ENCODE peak calls at places on chromosomes 11 and 22, in six cellular contexts. One of them, this sample, is unnamed. For H3K4me1, the result is how much of the 10 kb centered on the place peaks cover.

GRCh38 chr22:44088976-44089570 is 65.0 kb downstream of the PARVB start:
- DNase-seq in body of pancreas: no peak
- DNase-seq in PC-9: no peak
- DNase-seq in left lung: peak
- DNase-seq in PC-3: no peak
- DNase-seq in OCI-LY7: no peak
- DNase-seq in this sample: no peak

GRCh38 chr11:69863544-69864200 is 44.5 kb upstream of the FGF3 start:
- DNase-seq in body of pancreas: no peak
- DNase-seq in left lung: peak
- DNase-seq in PC-3: no peak
- DNase-seq in OCI-LY7: no peak
- DNase-seq in PC-9: no peak
- DNase-seq in this sample: peak

GRCh38 chr11:121571466-121571865 is 118.7 kb upstream of the SORL1-AS1 start:
- DNase-seq in left lung: no peak
- DNase-seq in PC-9: no peak
- DNase-seq in OCI-LY7: no peak
- DNase-seq in PC-3: no peak
- DNase-seq in body of pancreas: no peak
- DNase-seq in this sample: no peak

GRCh38 chr11:120839201-120839600 is 184.7 kb upstream of the TBCEL start:
- DNase-seq in PC-9: no peak
- DNase-seq in body of pancreas: no peak
- DNase-seq in PC-3: no peak
- DNase-seq in left lung: no peak
- DNase-seq in OCI-LY7: no peak
- DNase-seq in this sample: no peak

GRCh38 chr11:119315139-119316016 is 1.6 kb downstream of the MCAM start:
- DNase-seq in PC-3: peak
- DNase-seq in PC-9: peak
- DNase-seq in left lung: no peak
- DNase-seq in OCI-LY7: peak
- DNase-seq in body of pancreas: peak
- DNase-seq in this sample: no peak

GRCh38 chr22:49657275-49657973 is 170.2 kb downstream of the BRD1 start:
- DNase-seq in OCI-LY7: peak
- DNase-seq in PC-9: no peak
- DNase-seq in PC-3: no peak
- DNase-seq in body of pancreas: peak
- DNase-seq in left lung: peak
- DNase-seq in this sample: peak

GRCh38 chr11:76791861-76792260 is 8.7 kb downstream of the TSKU start:
- DNase-seq in OCI-LY7: no peak
- DNase-seq in PC-9: peak
- DNase-seq in PC-3: peak
- DNase-seq in body of pancreas: no peak
- DNase-seq in left lung: no peak
- DNase-seq in this sample: no peak

GRCh38 chr11:115580927-115581680 is 76.9 kb upstream of the CADM1 start:
- DNase-seq in OCI-LY7: no peak
- DNase-seq in body of pancreas: no peak
- DNase-seq in PC-9: no peak
- DNase-seq in left lung: no peak
- DNase-seq in PC-3: no peak
- DNase-seq in this sample: no peak

GRCh38 chr11:81002374-81002773 is 1561.5 kb upstream of the TENM4 start:
- DNase-seq in body of pancreas: no peak
- DNase-seq in OCI-LY7: no peak
- DNase-seq in PC-3: no peak
- DNase-seq in left lung: no peak
- DNase-seq in PC-9: no peak
- DNase-seq in this sample: no peak

GRCh38 chr11:63537293-63538101 is 889 bp downstream of the PLAAT4 start:
- DNase-seq in body of pancreas: peak
- DNase-seq in PC-9: peak
- DNase-seq in left lung: peak
- DNase-seq in PC-3: no peak
- DNase-seq in OCI-LY7: no peak
- DNase-seq in this sample: peak

GRCh38 chr11:10503777-10504176 is 37.2 kb downstream of the RNF141 start:
- DNase-seq in OCI-LY7: no peak
- DNase-seq in PC-3: no peak
- DNase-seq in PC-9: no peak
- DNase-seq in body of pancreas: peak
- DNase-seq in left lung: no peak
- DNase-seq in this sample: no peak

GRCh38 chr11:93614111-93614784 is 47.2 kb upstream of the CEP295 start:
- DNase-seq in left lung: no peak
- DNase-seq in OCI-LY7: peak
- DNase-seq in PC-3: no peak
- DNase-seq in body of pancreas: no peak
- DNase-seq in PC-9: no peak
- DNase-seq in this sample: no peak

GRCh38 chr11:11481371-11481770 is 128.3 kb upstream of the CSNK2A3 start:
- DNase-seq in OCI-LY7: no peak
- DNase-seq in left lung: no peak
- DNase-seq in PC-3: no peak
- DNase-seq in body of pancreas: no peak
- DNase-seq in PC-9: no peak
- DNase-seq in this sample: no peak

GRCh38 chr11:103845331-103845730 is 191.1 kb upstream of the DDI1 start:
- DNase-seq in left lung: no peak
- DNase-seq in OCI-LY7: no peak
- DNase-seq in PC-3: no peak
- DNase-seq in body of pancreas: no peak
- DNase-seq in PC-9: no peak
- DNase-seq in this sample: no peak

GRCh38 chr11:75563978-75564552 is 2.0 kb downstream of the SERPINH1 start:
- DNase-seq in PC-9: no peak
- DNase-seq in PC-3: no peak
- DNase-seq in body of pancreas: peak
- DNase-seq in left lung: peak
- DNase-seq in OCI-LY7: no peak
- DNase-seq in this sample: peak
- TF ChIP-seq CTCF in PC-9: no peak
- TF ChIP-seq CTCF in PC-3: no peak
- TF ChIP-seq CTCF in body of pancreas: no peak
- TF ChIP-seq CTCF in left lung: peak
- TF ChIP-seq CTCF in OCI-LY7: no peak
- TF ChIP-seq CTCF in this sample: peak

GRCh38 chr11:99419991-99420390 is 399.2 kb downstream of the CNTN5 start:
- DNase-seq in PC-3: peak
- DNase-seq in left lung: no peak
- DNase-seq in body of pancreas: no peak
- DNase-seq in OCI-LY7: no peak
- DNase-seq in PC-9: no peak
- DNase-seq in this sample: no peak

GRCh38 chr11:99422581-99423434 is 402.1 kb downstream of the CNTN5 start:
- DNase-seq in PC-9: no peak
- DNase-seq in OCI-LY7: no peak
- DNase-seq in left lung: no peak
- DNase-seq in body of pancreas: no peak
- DNase-seq in PC-3: peak
- DNase-seq in this sample: no peak

GRCh38 chr11:99423435-99423983 is 402.8 kb downstream of the CNTN5 start:
- DNase-seq in body of pancreas: no peak
- DNase-seq in OCI-LY7: no peak
- DNase-seq in left lung: no peak
- DNase-seq in PC-9: no peak
- DNase-seq in PC-3: no peak
- DNase-seq in this sample: no peak

GRCh38 chr11:99425596-99425995 is 404.8 kb downstream of the CNTN5 start:
- DNase-seq in OCI-LY7: no peak
- DNase-seq in left lung: no peak
- DNase-seq in body of pancreas: no peak
- DNase-seq in PC-9: no peak
- DNase-seq in PC-3: no peak
- DNase-seq in this sample: no peak

GRCh38 chr11:99424313-99425084 is 403.8 kb downstream of the CNTN5 start:
- DNase-seq in PC-3: no peak
- DNase-seq in left lung: no peak
- DNase-seq in PC-9: no peak
- DNase-seq in body of pancreas: no peak
- DNase-seq in OCI-LY7: no peak
- DNase-seq in this sample: no peak
- H3K4me1 ChIP-seq in PC-3: under half
- H3K4me1 ChIP-seq in left lung: under half
- H3K4me1 ChIP-seq in PC-9: under half
- H3K4me1 ChIP-seq in body of pancreas: under half
- H3K4me1 ChIP-seq in OCI-LY7: under half
- H3K4me1 ChIP-seq in this sample: under half

DNA sequence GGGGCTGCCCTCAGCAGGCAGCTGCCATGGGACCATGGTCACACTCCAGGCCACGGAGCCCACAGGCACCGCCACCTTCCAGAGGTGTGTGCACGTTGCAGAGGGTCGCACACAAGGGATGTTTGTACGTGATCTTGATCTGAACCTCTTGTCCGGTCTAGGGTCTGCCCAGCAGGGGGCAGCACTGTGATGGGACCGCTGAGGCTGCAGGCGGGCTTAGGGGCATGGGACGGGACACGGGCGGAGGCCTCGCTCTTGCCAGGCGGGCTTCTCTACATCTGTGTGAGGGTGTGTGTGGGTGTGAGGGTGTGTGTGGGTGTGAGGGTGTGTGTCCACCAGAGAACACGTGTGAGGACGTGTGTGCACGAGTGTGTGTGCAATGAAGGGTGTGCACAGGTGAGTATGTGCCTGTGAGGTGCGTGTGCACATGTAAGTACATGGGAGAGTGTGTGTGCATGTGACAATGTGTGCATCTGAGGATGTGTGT is 52.4 kb downstream of the CACNA1I start:
- DNase-seq in PC-9: peak
- DNase-seq in left lung: peak
- DNase-seq in body of pancreas: peak
- DNase-seq in PC-3: peak
- DNase-seq in OCI-LY7: no peak
- DNase-seq in this sample: no peak
- TF ChIP-seq CTCF in PC-9: peak
- TF ChIP-seq CTCF in left lung: peak
- TF ChIP-seq CTCF in body of pancreas: peak
- TF ChIP-seq CTCF in PC-3: peak
- TF ChIP-seq CTCF in OCI-LY7: peak
- TF ChIP-seq CTCF in this sample: no peak

GRCh38 chr11:111730031-111730430 is 36.2 kb downstream of the PPP2R1B start:
- DNase-seq in PC-3: no peak
- DNase-seq in body of pancreas: no peak
- DNase-seq in left lung: no peak
- DNase-seq in OCI-LY7: no peak
- DNase-seq in PC-9: no peak
- DNase-seq in this sample: no peak

GRCh38 chr11:111733009-111733408 is 33.2 kb downstream of the PPP2R1B start:
- DNase-seq in left lung: peak
- DNase-seq in OCI-LY7: no peak
- DNase-seq in PC-9: no peak
- DNase-seq in PC-3: no peak
- DNase-seq in body of pancreas: peak
- DNase-seq in this sample: peak

GRCh38 chr11:111730871-111731591 is 35.2 kb downstream of the PPP2R1B start:
- DNase-seq in PC-9: peak
- DNase-seq in left lung: no peak
- DNase-seq in OCI-LY7: no peak
- DNase-seq in PC-3: peak
- DNase-seq in body of pancreas: peak
- DNase-seq in this sample: no peak

GRCh38 chr11:111733655-111734088 is 32.5 kb downstream of the PPP2R1B start:
- DNase-seq in left lung: no peak
- DNase-seq in OCI-LY7: no peak
- DNase-seq in PC-3: no peak
- DNase-seq in PC-9: no peak
- DNase-seq in body of pancreas: no peak
- DNase-seq in this sample: no peak

GRCh38 chr11:111731839-111732238 is 34.4 kb downstream of the PPP2R1B start:
- DNase-seq in left lung: no peak
- DNase-seq in PC-3: no peak
- DNase-seq in PC-9: no peak
- DNase-seq in body of pancreas: no peak
- DNase-seq in OCI-LY7: no peak
- DNase-seq in this sample: no peak
- H3K4me1 ChIP-seq in left lung: under half
- H3K4me1 ChIP-seq in PC-3: under half
- H3K4me1 ChIP-seq in PC-9: under half
- H3K4me1 ChIP-seq in body of pancreas: half or more
- H3K4me1 ChIP-seq in OCI-LY7: under half
- H3K4me1 ChIP-seq in this sample: half or more

DNA sequence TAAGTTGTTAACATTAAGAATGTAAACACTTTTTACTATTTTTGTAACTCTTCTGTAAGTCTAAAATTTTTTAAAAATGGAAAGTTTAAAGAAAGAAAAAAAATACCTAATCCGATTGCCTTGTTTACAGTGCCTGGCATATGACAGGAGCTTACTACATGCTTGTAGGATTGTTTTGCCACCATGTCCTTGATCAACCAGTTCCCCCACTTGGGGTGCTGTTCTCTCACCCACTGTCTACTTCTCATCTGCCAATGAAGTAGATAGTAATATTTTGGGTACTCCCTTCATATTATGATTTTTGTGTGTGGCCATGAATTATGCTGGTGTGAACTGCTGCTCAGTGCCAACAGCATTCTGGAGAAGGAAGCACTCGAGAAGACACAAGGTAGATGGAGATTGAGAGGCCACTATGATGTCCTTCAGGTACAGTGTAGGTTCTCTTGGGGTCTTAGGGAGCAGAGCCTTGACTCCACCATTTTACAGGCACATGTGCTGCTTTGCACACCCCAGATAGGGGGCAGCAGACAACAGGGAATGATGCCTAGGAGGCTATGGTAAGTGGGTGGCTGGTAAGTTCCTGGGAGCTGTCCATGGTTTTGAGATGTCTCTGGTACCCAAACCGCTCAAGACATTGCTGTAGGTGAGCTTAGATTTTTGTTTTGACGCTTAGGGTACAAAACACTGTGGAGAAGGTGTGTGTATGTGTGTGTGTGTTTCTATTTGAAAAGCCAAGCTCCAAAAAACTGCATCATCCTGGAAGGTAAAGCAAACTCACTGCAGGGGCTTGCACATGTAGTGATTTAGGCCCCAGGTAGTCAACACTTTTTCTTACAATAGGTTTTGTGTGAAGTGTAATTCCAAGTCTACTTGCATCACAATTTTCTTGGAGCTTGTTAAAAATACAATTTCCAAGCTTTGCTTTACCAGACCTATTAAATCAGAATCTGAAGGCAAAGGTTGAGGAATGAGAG is 494.5 kb upstream of the LARGE1 start:
- DNase-seq in PC-3: peak
- DNase-seq in PC-9: peak
- DNase-seq in left lung: peak
- DNase-seq in OCI-LY7: peak
- DNase-seq in body of pancreas: peak
- DNase-seq in this sample: no peak
- TF ChIP-seq CTCF in PC-3: peak
- TF ChIP-seq CTCF in PC-9: peak
- TF ChIP-seq CTCF in left lung: peak
- TF ChIP-seq CTCF in OCI-LY7: peak
- TF ChIP-seq CTCF in body of pancreas: peak
- TF ChIP-seq CTCF in this sample: no peak

This sample was measured in ascending aorta.